ENCODE peak calls at places on chromosomes 11 and 22, in seven cellular contexts. M is HCT116, X is brain microvascular endothelial cell, V is SK-N-SH, R is GM12864, P is Peyer's patch, Z is neural progenitor cell. A is an unnamed sample.

GRCh38 chr22:17559188-17559587 is 4.1 kb upstream of the SLC25A18 start:
- DNase-seq in M (no peak), X (no peak), V (no peak), R (no peak), P (no peak), Z (no peak), A (no peak)

GRCh38 chr11:86460461-86461404 is 86.0 kb downstream of the CCDC81 start:
- DNase-seq in M (no peak), X (peak), V (no peak), R (no peak), P (no peak), Z (peak), A (no peak)

GRCh38 chr22:42178910-42179495 is 48.4 kb upstream of the CYP2D6 start:
- DNase-seq in M (no peak), X (no peak), V (no peak), R (no peak), P (no peak), Z (no peak), A (no peak)

GRCh38 chr11:89487016-89487415 is 4.2 kb downstream of the NOX4 start:
- DNase-seq in M (no peak), X (no peak), V (no peak), R (no peak), P (no peak), Z (no peak), A (no peak)

GRCh38 chr22:39674536-39674935 is 104.0 kb downstream of the CACNA1I start:
- DNase-seq in M (no peak), X (no peak), V (no peak), R (no peak), P (no peak), Z (no peak), A (no peak)

GRCh38 chr11:86438685-86439084 is 64.0 kb downstream of the CCDC81 start:
- DNase-seq in M (no peak), X (no peak), V (no peak), R (no peak), P (no peak), Z (no peak), A (no peak)

GRCh38 chr22:47836957-47837356 is 1074.5 kb downstream of the TBC1D22A start:
- DNase-seq in M (no peak), X (no peak), V (no peak), R (no peak), P (no peak), Z (no peak), A (no peak)

GRCh38 chr11:76203131-76203925 is 3.0 kb downstream of the WNT11 start:
- DNase-seq in M (no peak), X (no peak), V (no peak), R (no peak), P (no peak), Z (no peak), A (no peak)

GRCh38 chr11:1519028-1519736 is 32.6 kb upstream of the MOB2 start:
- DNase-seq in M (no peak), X (no peak), V (no peak), R (no peak), P (no peak), Z (no peak), A (no peak)

GRCh38 chr22:28802595-28803087 is 2.3 kb upstream of the XBP1 start:
- DNase-seq in M (no peak), X (no peak), V (no peak), R (no peak), P (no peak), Z (no peak), A (no peak)

GRCh38 chr11:3087821-3088800 is 30.9 kb upstream of the CARS1 start:
- DNase-seq in M (no peak), X (no peak), V (peak), R (no peak), P (no peak), Z (no peak), A (no peak)

GRCh38 chr22:31350410-31350863 is 4.3 kb upstream of the PATZ1 start:
- DNase-seq in M (no peak), X (no peak), V (peak), R (no peak), P (no peak), Z (peak), A (no peak)

GRCh38 chr22:27594020-27594419 is 207.5 kb downstream of the MN1 start:
- DNase-seq in M (no peak), X (no peak), V (no peak), R (no peak), P (no peak), Z (no peak), A (no peak)

GRCh38 chr11:58963551-58964075 is 24.3 kb downstream of the GLYATL1 start:
- DNase-seq in M (no peak), X (peak), V (peak), R (no peak), P (no peak), Z (peak), A (no peak)

GRCh38 chr22:33328789-33329296 is 270.7 kb upstream of the SYN3 start:
- DNase-seq in M (no peak), X (peak), V (no peak), R (peak), P (no peak), Z (no peak), A (no peak)

GRCh38 chr11:27672836-27673464 is 27.3 kb downstream of the BDNF start:
- DNase-seq in M (no peak), X (no peak), V (no peak), R (no peak), P (no peak), Z (no peak), A (no peak)

GRCh38 chr22:20198527-20199319 is 47.9 kb upstream of the CCDC188 start:
- DNase-seq in M (no peak), X (no peak), V (no peak), R (no peak), P (no peak), Z (no peak), A (no peak)

GRCh38 chr22:22931557-22932270 is 44.1 kb downstream of the IGLL5 start:
- DNase-seq in M (no peak), X (no peak), V (no peak), R (peak), P (no peak), Z (no peak), A (no peak)

GRCh38 chr22:29797351-29797750 is 30.2 kb downstream of the UQCR10 start:
- DNase-seq in M (no peak), X (no peak), V (no peak), R (peak), P (no peak), Z (no peak), A (peak)

GRCh38 chr11:426851-427250 is 12.1 kb upstream of the SIGIRR start:
- DNase-seq in M (no peak), X (no peak), V (no peak), R (no peak), P (no peak), Z (no peak), A (no peak)

GRCh38 chr11:45094958-45095690 is 51.3 kb upstream of the PRDM11 start:
- DNase-seq in M (no peak), X (no peak), V (no peak), R (no peak), P (no peak), Z (no peak), A (no peak)

GRCh38 chr22:25827415-25827814 is 85.4 kb downstream of the MYO18B start:
- DNase-seq in M (no peak), X (no peak), V (no peak), R (no peak), P (no peak), Z (peak), A (no peak)

GRCh38 chr22:32985899-32986772 is 72.0 kb downstream of the SYN3 start:
- DNase-seq in M (peak), X (peak), V (peak), R (peak), P (no peak), Z (peak), A (peak)

GRCh38 chr11:22830082-22830414 is 447 bp upstream of the SVIP start:
- DNase-seq in M (no peak), X (no peak), V (no peak), R (no peak), P (no peak), Z (no peak), A (no peak)

GRCh38 chr11:14110629-14111028 is 148.1 kb downstream of the SPON1 start:
- DNase-seq in M (no peak), X (no peak), V (no peak), R (no peak), P (no peak), Z (no peak), A (no peak)

GRCh38 chr11:45073575-45074225 is 72.7 kb upstream of the PRDM11 start:
- DNase-seq in M (no peak), X (no peak), V (no peak), R (no peak), P (no peak), Z (peak), A (no peak)

GRCh38 chr11:54558407-54558806 is 45.4 kb downstream of the OR4C46 start:
- DNase-seq in M (no peak), X (no peak), V (no peak), R (no peak), P (no peak), Z (no peak), A (no peak)

GRCh38 chr22:39920134-39920743 is 19.4 kb downstream of the GRAP2 start:
- DNase-seq in M (no peak), X (no peak), V (no peak), R (no peak), P (no peak), Z (no peak), A (no peak)

GRCh38 chr11:70717961-70718595 is 319.7 kb downstream of the CTTN start:
- DNase-seq in M (no peak), X (no peak), V (no peak), R (no peak), P (no peak), Z (no peak), A (no peak)

GRCh38 chr11:110092577-110093406 is at the start of gene ZC3H12C:
- DNase-seq in M (peak), X (peak), V (peak), R (peak), P (peak), Z (peak), A (peak)

GRCh38 chr11:131297441-131297840 is 73.0 kb upstream of the NTM start:
- DNase-seq in M (no peak), X (no peak), V (no peak), R (no peak), P (no peak), Z (peak), A (no peak)

GRCh38 chr11:131300304-131300703 is 70.1 kb upstream of the NTM start:
- DNase-seq in M (no peak), X (peak), V (no peak), R (no peak), P (no peak), Z (no peak), A (no peak)

GRCh38 chr11:131305005-131305404 is 65.4 kb upstream of the NTM start:
- DNase-seq in M (no peak), X (no peak), V (no peak), R (no peak), P (no peak), Z (no peak), A (no peak)

GRCh38 chr11:131302831-131303230 is 67.6 kb upstream of the NTM start:
- DNase-seq in M (no peak), X (no peak), V (peak), R (no peak), P (no peak), Z (no peak), A (no peak)

DNA sequence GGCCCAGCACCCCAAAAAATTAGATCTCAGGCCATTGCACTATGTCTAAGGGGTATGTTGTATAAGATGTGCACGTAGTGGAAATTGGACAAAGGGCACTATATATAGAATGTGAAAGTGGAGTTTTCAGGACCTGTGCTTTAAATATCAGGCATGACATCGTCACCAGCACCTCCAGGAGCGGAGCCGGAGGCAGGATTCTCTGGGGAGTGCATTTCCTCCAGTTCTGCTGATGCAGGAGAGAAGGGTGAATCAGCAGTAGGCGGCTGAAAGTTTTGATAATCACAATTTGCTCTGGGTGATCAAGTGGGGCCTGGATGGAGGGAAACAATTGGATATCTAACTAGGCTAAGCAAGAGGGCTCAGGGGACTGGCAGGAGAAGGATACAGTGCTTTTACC is 69.1 kb upstream of the NTM start:
- DNase-seq in M (no peak), X (no peak), V (no peak), R (no peak), P (no peak), Z (no peak), A (no peak)
- TF ChIP-seq CTCF in M (no peak), X (no peak), V (no peak), R (no peak), P (no peak), Z (no peak), A (no peak)

GRCh38 chr22:46761539-46762237 is 762 bp upstream of the TBC1D22A start:
- DNase-seq in M (no peak), X (no peak), V (no peak), R (no peak), P (no peak), Z (peak), A (no peak)

GRCh38 chr22:46762238-46763050 is at the start of gene TBC1D22A:
- DNase-seq in M (peak), X (peak), V (peak), R (peak), P (peak), Z (peak), A (peak)

GRCh38 chr22:46764140-46764680 is 1.8 kb downstream of the TBC1D22A start:
- DNase-seq in M (no peak), X (no peak), V (no peak), R (no peak), P (no peak), Z (no peak), A (no peak)

GRCh38 chr22:46764779-46765485 is 2.5 kb downstream of the TBC1D22A start:
- DNase-seq in M (no peak), X (no peak), V (no peak), R (no peak), P (no peak), Z (no peak), A (no peak)

DNA sequence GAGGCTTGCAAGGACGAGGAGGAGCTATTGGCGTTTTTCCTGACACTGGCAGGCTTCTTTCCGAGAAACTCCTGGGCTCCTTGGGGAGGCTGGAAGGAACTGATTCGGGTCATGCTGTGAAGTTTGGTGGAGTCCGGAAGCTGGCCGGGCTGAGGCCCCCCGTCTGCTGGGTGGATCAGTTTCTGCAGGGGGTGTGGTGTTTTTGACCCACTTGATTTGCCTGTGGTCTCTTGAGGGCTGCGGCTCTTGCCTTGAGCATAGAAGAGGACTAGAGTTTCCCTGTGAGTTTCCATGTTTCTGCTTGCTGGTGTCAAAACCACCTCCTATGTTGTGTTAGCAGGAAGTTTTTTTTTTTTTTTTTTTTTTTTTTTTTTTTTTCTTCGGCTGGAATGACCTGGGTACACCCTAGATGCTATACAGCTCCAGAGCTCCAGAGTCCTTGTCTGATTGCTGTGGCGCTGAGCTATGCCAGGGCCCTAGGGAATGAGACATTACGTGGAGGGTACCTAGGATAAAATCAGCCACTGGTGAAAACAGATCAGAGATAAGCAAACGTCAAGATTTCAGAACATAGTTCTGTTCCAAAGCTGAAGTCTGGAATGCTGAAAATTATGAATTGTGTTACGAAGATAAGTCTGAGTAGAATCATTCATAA is 728 bp downstream of the TBC1D22A start:
- DNase-seq in M (no peak), X (no peak), V (peak), R (peak), P (peak), Z (no peak), A (peak)
- TF ChIP-seq CTCF in M (no peak), X (no peak), V (no peak), R (no peak), P (no peak), Z (no peak), A (no peak)

DNA sequence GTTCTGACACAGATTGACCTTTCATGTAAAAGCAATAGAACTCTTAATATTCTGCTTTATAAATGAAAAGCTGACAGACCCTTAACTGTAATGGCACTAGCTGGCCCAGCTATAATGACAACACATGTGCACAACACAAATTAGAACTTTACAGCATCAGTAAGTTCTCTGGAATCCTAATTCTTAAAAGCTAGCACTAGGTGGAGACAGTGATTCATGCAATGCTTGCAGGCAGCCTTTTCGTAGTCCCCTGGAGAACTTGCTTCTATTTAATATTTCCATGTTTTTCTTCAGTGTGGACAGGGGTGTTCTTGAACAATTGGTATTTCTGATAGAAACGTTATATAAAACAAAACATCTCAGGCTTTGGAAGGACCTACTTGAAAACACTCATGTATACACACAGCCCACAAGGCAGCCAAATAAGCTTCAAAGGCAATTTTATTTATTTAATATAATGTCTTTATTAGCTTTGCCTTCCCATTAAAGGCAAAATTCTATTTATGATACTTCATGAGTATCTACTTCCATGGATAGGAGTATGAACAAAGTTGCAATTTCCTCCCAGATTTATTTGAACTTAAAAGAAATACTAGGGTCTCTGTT is 374.3 kb upstream of the MPPED2 start:
- DNase-seq in M (peak), X (peak), V (peak), R (no peak), P (no peak), Z (peak), A (no peak)
- TF ChIP-seq CTCF in M (peak), X (peak), V (peak), R (peak), P (no peak), Z (peak), A (peak)

GRCh38 chr11:120065176-120065575 is 72.7 kb downstream of the TRIM29 start:
- DNase-seq in M (no peak), X (no peak), V (no peak), R (no peak), P (no peak), Z (no peak), A (no peak)
- TF ChIP-seq CTCF in M (no peak), X (no peak), V (no peak), R (no peak), P (no peak), Z (no peak), A (no peak)

GRCh38 chr11:67666303-67666645 is 8.1 kb downstream of the ALDH3B2 start:
- DNase-seq in M (no peak), X (no peak), V (no peak), R (no peak), P (no peak), Z (no peak), A (no peak)

GRCh38 chr11:67664696-67665536 is 9.5 kb downstream of the ALDH3B2 start:
- DNase-seq in M (no peak), X (no peak), V (no peak), R (no peak), P (no peak), Z (no peak), A (no peak)

GRCh38 chr11:67664213-67664585 is 10.2 kb downstream of the ALDH3B2 start:
- DNase-seq in M (no peak), X (no peak), V (no peak), R (no peak), P (no peak), Z (no peak), A (no peak)

GRCh38 chr11:67666676-67667489 is 7.5 kb downstream of the ALDH3B2 start:
- DNase-seq in M (no peak), X (no peak), V (peak), R (no peak), P (no peak), Z (no peak), A (no peak)

DNA sequence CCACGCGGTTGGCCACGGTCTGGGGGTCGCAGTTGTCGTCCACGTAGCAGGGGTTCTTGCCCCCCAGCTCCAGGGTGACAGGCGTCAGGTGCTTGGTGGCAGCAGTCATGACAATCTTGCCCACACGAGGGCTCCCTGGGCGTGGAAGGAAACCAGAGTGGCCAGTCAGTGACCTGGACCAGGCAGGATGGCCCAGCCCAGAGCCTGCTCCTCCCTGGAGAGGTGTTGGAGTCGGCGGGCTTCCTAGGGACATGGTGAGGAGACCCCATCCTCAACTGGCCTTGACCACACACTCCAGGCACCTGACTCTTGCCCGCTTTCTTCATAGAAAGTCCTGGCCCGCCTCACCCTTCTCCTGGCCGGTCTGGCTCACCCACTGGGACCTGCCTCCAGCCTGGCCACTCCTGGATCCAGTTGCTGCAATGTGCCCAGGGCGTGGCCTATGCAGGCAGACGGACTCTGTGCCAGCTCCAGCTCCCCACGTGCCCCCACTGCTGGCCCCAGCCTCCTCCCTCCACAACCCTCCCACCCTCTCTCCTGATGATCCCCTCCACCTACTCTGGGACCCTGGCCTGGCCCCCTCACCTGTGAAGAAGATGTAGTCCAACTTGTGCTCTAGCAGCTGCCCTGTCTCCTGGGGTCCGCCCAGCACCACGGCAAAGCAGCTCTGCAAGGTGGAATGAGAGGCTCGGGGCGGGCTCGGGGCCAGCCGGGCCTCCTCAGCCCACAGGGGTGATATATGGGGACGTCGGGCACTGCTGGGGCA is 8.7 kb downstream of the ALDH3B2 start:
- DNase-seq in M (no peak), X (no peak), V (peak), R (no peak), P (peak), Z (no peak), A (no peak)
- TF ChIP-seq CTCF in M (peak), X (no peak), V (no peak), R (peak), P (peak), Z (peak), A (no peak)